ENCODE peak calls at places on chromosomes 4 and X, in five cellular contexts. F, L, Q, R and P are unnamed samples.

GRCh38 chrX:69010339-69010738 is 154.9 kb downstream of the PJA1 start:
- DNase-seq in Q (no peak), F (no peak), R (no peak), L (no peak), P (no peak)

GRCh38 chr4:53474178-53474577 is 96.7 kb downstream of the FIP1L1 start:
- DNase-seq in L (no peak), F (no peak), R (no peak), Q (no peak), P (no peak)

GRCh38 chr4:58163172-58163571 is 1053.0 kb upstream of the IGFBP7 start:
- DNase-seq in F (no peak), R (peak), Q (no peak), L (no peak), P (no peak)

GRCh38 chrX:150873616-150874015 is 24.9 kb downstream of the CD99L2 start:
- DNase-seq in F (no peak), R (no peak), Q (peak), L (peak), P (no peak)

GRCh38 chrX:88560673-88561330 is 186.2 kb upstream of the CPXCR1 start:
- DNase-seq in F (no peak), Q (no peak), R (peak), L (no peak), P (no peak)

GRCh38 chrX:20144491-20144890 is 2.9 kb upstream of the EIF1AX start:
- DNase-seq in R (no peak), L (no peak), F (no peak), Q (no peak), P (no peak)

GRCh38 chr4:146263785-146264184 is 49.4 kb downstream of the REELD1 start:
- DNase-seq in F (no peak), Q (no peak), R (no peak), L (no peak), P (no peak)

GRCh38 chr4:99630857-99631256 is 26.8 kb downstream of the C4orf54 start:
- DNase-seq in F (no peak), R (no peak), Q (no peak), L (no peak), P (no peak)

GRCh38 chrX:39850630-39851152 is 247.1 kb downstream of the BCOR start:
- DNase-seq in F (no peak), L (no peak), Q (no peak), R (no peak), P (peak)

GRCh38 chr4:89724716-89725115 is 112.2 kb downstream of the SNCA start:
- DNase-seq in L (no peak), Q (no peak), F (no peak), R (no peak), P (no peak)

DNA sequence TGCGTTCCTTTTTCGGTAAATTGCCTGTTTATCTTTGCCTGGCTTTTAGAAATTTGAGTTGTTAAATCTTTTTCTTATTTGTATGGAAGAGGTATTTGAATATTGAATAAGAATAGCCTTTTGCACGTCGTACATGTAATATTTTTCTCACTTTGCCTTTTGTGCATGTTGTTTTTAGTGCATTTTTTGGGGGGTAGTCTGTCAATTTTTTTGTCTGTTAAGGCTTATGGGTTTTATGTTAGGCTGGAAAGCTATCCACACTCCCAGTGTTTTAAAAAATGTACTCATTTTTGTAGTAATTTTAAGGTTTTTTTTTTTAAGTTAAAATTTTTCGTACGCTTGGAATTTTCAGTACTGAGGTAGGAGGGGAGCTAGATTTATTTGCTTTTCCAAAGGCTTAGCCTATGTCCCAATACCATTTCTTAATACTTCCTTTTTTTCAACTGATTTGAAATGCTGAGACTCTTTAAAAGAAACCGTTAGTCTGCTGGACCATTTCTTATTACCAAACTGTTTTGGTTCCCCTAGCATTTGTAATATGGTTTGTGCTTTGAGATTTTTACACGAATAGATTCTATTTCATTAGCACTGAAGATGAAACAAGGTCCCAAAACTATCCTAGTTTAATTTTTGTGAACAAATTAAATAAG is 1.3 kb downstream of the HERC5 start:
- DNase-seq in L (no peak), R (no peak), F (no peak), Q (no peak), P (no peak)
- H3K4me3 ChIP-seq in L (peak), R (peak), F (peak), Q (peak), P (no peak)

GRCh38 chr4:30718889-30719252 is 1.3 kb upstream of the PCDH7 start:
- DNase-seq in L (no peak), Q (no peak), R (peak), F (no peak), P (no peak)
- H3K4me3 ChIP-seq in L (no peak), Q (peak), R (peak), F (peak), P (no peak)

GRCh38 chrX:129982300-129983246 is at the start of gene BCORL1:
- DNase-seq in F (peak), R (peak), L (peak), Q (peak), P (peak)
- H3K4me3 ChIP-seq in F (no peak), R (no peak), L (no peak), Q (peak), P (peak)

DNA sequence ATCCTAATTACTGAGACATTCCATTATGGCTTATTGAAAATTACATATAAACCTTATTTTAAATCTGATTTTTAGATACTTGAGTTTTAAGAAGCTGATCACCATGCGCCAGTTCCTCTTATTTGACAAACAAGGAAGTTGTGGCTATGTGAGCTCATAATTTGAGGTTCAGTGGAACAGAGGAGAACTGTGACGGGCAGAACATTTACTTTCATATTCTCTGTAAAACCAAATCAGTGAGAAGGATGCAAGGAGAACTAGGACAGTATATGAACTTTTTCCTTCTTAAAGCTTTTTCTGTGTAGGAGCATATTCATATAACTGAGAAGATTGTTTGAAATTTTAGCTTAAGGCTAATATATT is 25.3 kb downstream of the STIM2 start:
- DNase-seq in L (no peak), Q (peak), F (no peak), R (no peak), P (peak)
- H3K4me3 ChIP-seq in L (no peak), Q (no peak), F (no peak), R (no peak), P (no peak)

GRCh38 chrX:13821740-13822139 is 4.8 kb upstream of the GPM6B start:
- DNase-seq in F (no peak), Q (no peak), R (no peak), L (no peak), P (no peak)

GRCh38 chrX:13815664-13816063 is 1.2 kb downstream of the GPM6B start:
- DNase-seq in Q (no peak), R (no peak), L (no peak), F (no peak), P (no peak)

GRCh38 chrX:13816899-13817298 is at the start of gene GPM6B:
- DNase-seq in Q (no peak), F (no peak), R (peak), L (no peak), P (no peak)
- H3K4me3 ChIP-seq in Q (no peak), F (no peak), R (peak), L (no peak), P (no peak)

GRCh38 chr4:1727117-1728031 is 6.1 kb downstream of the TACC3 start:
- DNase-seq in F (peak), L (no peak), R (no peak), Q (no peak), P (no peak)
- H3K4me3 ChIP-seq in F (no peak), L (no peak), R (no peak), Q (no peak), P (no peak)

DNA sequence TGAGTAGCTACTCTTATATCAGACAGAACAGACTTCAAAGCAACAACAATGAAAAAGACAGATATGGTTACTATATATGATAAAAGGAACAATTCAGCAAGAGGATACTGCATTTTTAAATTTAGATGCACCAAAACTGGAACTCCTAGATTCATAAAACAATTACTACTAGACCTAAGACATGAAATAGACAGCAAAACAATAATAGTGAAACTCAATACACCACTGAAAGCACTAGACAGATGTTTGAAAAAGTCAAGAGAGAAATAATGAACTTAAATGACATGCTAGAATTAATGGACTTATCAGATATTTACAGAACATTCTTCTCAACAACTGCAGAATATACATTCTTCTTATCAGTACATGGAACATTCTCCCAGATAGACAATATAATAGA is 99.5 kb upstream of the ITM2A start:
- DNase-seq in L (no peak), F (no peak), Q (peak), R (no peak), P (no peak)
- H3K4me3 ChIP-seq in L (no peak), F (no peak), Q (no peak), R (no peak), P (no peak)

GRCh38 chr4:5890063-5890727 is 2.7 kb downstream of the CRMP1 start:
- DNase-seq in L (no peak), F (no peak), R (peak), Q (no peak), P (no peak)

GRCh38 chr4:5887361-5888221 is 5.3 kb downstream of the CRMP1 start:
- DNase-seq in F (no peak), L (no peak), R (peak), Q (no peak), P (no peak)

GRCh38 chr4:5888706-5889696 is 3.9 kb downstream of the CRMP1 start:
- DNase-seq in L (no peak), F (no peak), Q (no peak), R (no peak), P (no peak)

GRCh38 chr4:5887011-5887360 is 5.9 kb downstream of the CRMP1 start:
- DNase-seq in L (no peak), Q (no peak), R (no peak), F (no peak), P (no peak)

GRCh38 chr4:5888222-5888701 is 4.6 kb downstream of the CRMP1 start:
- DNase-seq in Q (no peak), R (peak), F (no peak), L (no peak), P (no peak)
- H3K4me3 ChIP-seq in Q (no peak), R (peak), F (no peak), L (peak), P (no peak)

GRCh38 chr4:70706516-70706915 is 15.2 kb upstream of the RUFY3 start:
- DNase-seq in F (no peak), L (no peak), Q (no peak), R (peak), P (no peak)
- H3K4me3 ChIP-seq in F (peak), L (peak), Q (peak), R (peak), P (peak)

DNA sequence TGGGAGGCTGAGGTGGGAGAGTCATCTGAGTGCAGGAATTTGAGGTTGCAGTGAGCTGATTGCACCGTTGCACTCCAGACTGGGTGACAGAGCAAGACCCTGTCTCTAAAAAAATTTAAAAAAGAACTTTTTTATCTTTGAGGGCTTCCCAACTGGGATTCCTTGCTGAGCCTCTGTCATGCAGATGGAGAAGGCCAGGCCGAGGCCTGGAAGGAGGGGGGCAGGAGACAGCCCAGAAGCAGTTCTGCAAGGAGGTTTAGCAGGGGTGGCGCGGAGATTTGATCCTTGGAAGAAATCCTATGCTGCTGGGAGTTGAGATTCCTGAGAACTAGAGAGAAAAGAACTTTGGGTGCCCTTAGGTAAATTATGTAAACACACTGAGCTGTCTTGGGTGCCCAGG is 2.5 kb upstream of the ARSD start:
- DNase-seq in L (no peak), F (no peak), R (peak), Q (no peak), P (no peak)
- H3K4me3 ChIP-seq in L (no peak), F (no peak), R (no peak), Q (no peak), P (no peak)